ENCODE peak calls at places on chromosomes 11 and 22, in six cellular contexts. U, L, T, I, R and G are unnamed samples.

GRCh38 chr22:37185646-37186227 is 2.3 kb downstream of the C1QTNF6 start:
- DNase-seq in U (no peak), L (no peak), T (no peak), I (no peak), R (no peak), G (no peak)

GRCh38 chr11:897226-898159 is 13.1 kb downstream of the CHID1 start:
- DNase-seq in U (no peak), L (no peak), T (no peak), I (no peak), R (no peak), G (no peak)

GRCh38 chr11:18958221-18958910 is 19.2 kb upstream of the MRGPRX1 start:
- DNase-seq in U (no peak), L (no peak), T (no peak), I (no peak), R (no peak), G (no peak)

GRCh38 chr22:40401532-40401931 is 31.1 kb downstream of the SGSM3 start:
- DNase-seq in U (no peak), L (no peak), T (no peak), I (no peak), R (no peak), G (no peak)

GRCh38 chr11:108559340-108559739 is 34.2 kb downstream of the EXPH5 start:
- DNase-seq in U (no peak), L (no peak), T (no peak), I (no peak), R (no peak), G (no peak)

GRCh38 chr11:1877211-1878133 is 14.2 kb downstream of the PRR33 start:
- DNase-seq in U (peak; percentile 78), L (peak; percentile 84), T (no peak), I (no peak), R (no peak), G (no peak)

GRCh38 chr22:39999144-39999757 is 4.5 kb downstream of the FAM83F start:
- DNase-seq in U (no peak), L (no peak), T (peak; percentile 61), I (no peak), R (no peak), G (no peak)

GRCh38 chr11:7575841-7576451 is 62.1 kb downstream of the PPFIBP2 start:
- DNase-seq in U (peak; percentile 37), L (peak; percentile 40), T (peak; percentile 56), I (no peak), R (no peak), G (no peak)

GRCh38 chr11:13955971-13956421 is 6.5 kb upstream of the SPON1 start:
- DNase-seq in U (no peak), L (peak; percentile 48), T (peak; percentile 73), I (peak; percentile 75), R (peak; percentile 41), G (peak; percentile 56)

GRCh38 chr11:63610604-63611394 is 3.4 kb downstream of the PLAAT3 start:
- DNase-seq in U (no peak), L (no peak), T (no peak), I (no peak), R (no peak), G (no peak)

GRCh38 chr11:56380120-56380519 is 4.7 kb downstream of the OR8U1 start:
- DNase-seq in U (no peak), L (no peak), T (no peak), I (no peak), R (no peak), G (no peak)

GRCh38 chr11:44791546-44791945 is 64.8 kb downstream of the TSPAN18 start:
- DNase-seq in U (no peak), L (no peak), T (no peak), I (no peak), R (no peak), G (no peak)

GRCh38 chr11:17230867-17231851 is 23.4 kb upstream of the PIK3C2A start:
- DNase-seq in U (no peak), L (no peak), T (no peak), I (no peak), R (no peak), G (no peak)

GRCh38 chr22:44917372-44918165 is 92.2 kb downstream of the PHF21B start:
- DNase-seq in U (no peak), L (no peak), T (no peak), I (no peak), R (no peak), G (no peak)

GRCh38 chr22:22878211-22878570 is 9.4 kb upstream of the IGLL5 start:
- DNase-seq in U (no peak), L (no peak), T (no peak), I (no peak), R (no peak), G (no peak)

GRCh38 chr11:34080609-34081008 is 24.8 kb upstream of the NAT10 start:
- DNase-seq in U (no peak), L (no peak), T (no peak), I (no peak), R (no peak), G (no peak)

GRCh38 chr11:67732045-67732787 is 57.8 kb upstream of the ALDH3B2 start:
- DNase-seq in U (no peak), L (no peak), T (peak; percentile 56), I (no peak), R (no peak), G (no peak)

GRCh38 chr11:100876826-100877545 is 189.9 kb downstream of the ARHGAP42 start:
- DNase-seq in U (no peak), L (no peak), T (peak; percentile 27), I (no peak), R (no peak), G (peak; percentile 5)

GRCh38 chr11:124170801-124171586 is 12.2 kb upstream of the OR10D3 start:
- DNase-seq in U (no peak), L (no peak), T (no peak), I (no peak), R (no peak), G (no peak)

GRCh38 chr22:38732251-38732815 is 23.5 kb downstream of the SUN2 start:
- DNase-seq in U (no peak), L (peak; percentile 51), T (no peak), I (no peak), R (no peak), G (no peak)

GRCh38 chr11:36214976-36215687 is 74.1 kb downstream of the COMMD9 start:
- DNase-seq in U (no peak), L (no peak), T (no peak), I (no peak), R (no peak), G (no peak)

GRCh38 chr11:1875093-1875785 is 16.5 kb downstream of the PRR33 start:
- DNase-seq in U (peak; percentile 46), L (peak; percentile 56), T (no peak), I (no peak), R (no peak), G (no peak)

GRCh38 chr11:125069796-125070195 is 6.7 kb downstream of the SLC37A2 start:
- DNase-seq in U (no peak), L (no peak), T (no peak), I (no peak), R (no peak), G (no peak)

DNA sequence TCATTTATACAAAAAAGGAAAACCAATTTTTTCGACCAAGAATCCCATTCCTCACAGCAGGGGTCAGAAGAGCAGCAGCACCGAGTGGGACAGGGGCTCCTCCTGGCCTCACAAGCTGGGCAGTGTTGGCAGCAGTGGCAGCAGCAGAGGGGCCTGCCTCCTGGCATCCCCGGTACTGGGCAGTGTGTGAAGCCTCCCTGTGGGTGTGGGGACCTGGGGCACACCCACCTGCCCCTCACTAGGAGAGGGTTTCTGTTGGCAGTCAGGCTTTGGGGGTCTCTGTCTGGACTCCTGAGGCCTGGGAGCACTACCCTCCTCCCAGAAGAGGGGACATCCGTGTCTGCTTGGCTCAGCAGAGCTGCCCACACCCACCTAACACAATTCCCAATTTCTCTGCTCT is 67.8 kb downstream of the NECTIN1 start:
- DNase-seq in U (no peak), L (no peak), T (no peak), I (no peak), R (no peak), G (no peak)
- H3K9me3 ChIP-seq in U (no peaks in the 10 kb centered on the region), L (no peaks in the 10 kb centered on the region), T (no peaks in the 10 kb centered on the region), I (no peaks in the 10 kb centered on the region), R (no peaks in the 10 kb centered on the region), G (no peaks in the 10 kb centered on the region)

DNA sequence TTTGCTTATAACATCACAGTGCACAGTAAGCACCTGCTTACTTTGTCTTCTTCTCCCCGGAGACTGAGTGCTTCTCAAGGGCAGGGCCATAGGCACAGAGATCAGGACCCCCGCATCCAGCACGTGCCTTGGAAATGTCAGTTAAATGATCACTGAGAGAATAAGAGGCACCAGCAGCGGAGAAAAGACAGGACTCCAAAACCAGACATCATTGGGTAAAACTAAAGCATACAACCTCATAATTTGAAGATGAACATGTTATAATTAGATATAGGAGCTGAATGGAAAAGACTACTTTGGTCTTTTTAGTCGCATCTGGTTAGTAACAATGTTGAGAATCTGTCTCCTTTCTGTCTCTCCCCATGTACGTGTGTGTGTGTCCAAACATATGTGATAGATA is 1279.9 kb downstream of the LRRC4C start:
- DNase-seq in U (no peak), L (no peak), T (no peak), I (no peak), R (no peak), G (no peak)
- H3K9me3 ChIP-seq in U (no peaks in the 10 kb centered on the region), L (no peaks in the 10 kb centered on the region), T (no peaks in the 10 kb centered on the region), I (peaks cover 9% of the 10 kb centered on the region), R (no peaks in the 10 kb centered on the region), G (no peaks in the 10 kb centered on the region)

GRCh38 chr22:49395617-49396016 is 432.1 kb downstream of the BRD1 start:
- DNase-seq in U (no peak), L (no peak), T (no peak), I (no peak), R (no peak), G (no peak)
- H3K9me3 ChIP-seq in U (no peaks in the 10 kb centered on the region), L (peaks cover 5% of the 10 kb centered on the region), T (no peaks in the 10 kb centered on the region), I (no peaks in the 10 kb centered on the region), R (peaks cover 38% of the 10 kb centered on the region), G (peaks cover 6% of the 10 kb centered on the region)

DNA sequence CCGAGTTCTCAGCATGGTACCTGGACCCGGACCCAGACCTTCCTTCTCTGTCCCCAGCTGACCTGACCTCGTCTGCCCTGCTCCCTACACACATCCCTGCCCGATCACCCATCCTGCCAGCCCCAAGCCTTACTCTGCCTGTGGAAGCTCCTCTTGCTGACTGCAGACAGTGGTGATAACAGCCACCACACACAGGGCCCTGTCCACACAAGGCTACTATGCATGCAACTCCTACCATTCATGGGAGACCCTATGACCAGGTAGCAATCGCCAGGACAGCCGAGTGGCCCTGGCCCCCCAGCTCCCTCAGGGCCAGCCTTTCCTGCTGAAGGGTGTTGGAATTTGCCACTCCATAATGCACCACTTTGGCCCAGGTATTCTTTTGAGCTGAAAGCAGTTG is 233.6 kb downstream of the BRD1 start:
- DNase-seq in U (no peak), L (no peak), T (no peak), I (no peak), R (no peak), G (no peak)
- H3K9me3 ChIP-seq in U (no peaks in the 10 kb centered on the region), L (no peaks in the 10 kb centered on the region), T (no peaks in the 10 kb centered on the region), I (no peaks in the 10 kb centered on the region), R (peaks cover 20% of the 10 kb centered on the region), G (no peaks in the 10 kb centered on the region)

GRCh38 chr11:23767576-23767975 is 729.3 kb upstream of the LUZP2 start:
- DNase-seq in U (no peak), L (no peak), T (no peak), I (no peak), R (no peak), G (no peak)
- H3K9me3 ChIP-seq in U (no peaks in the 10 kb centered on the region), L (peaks cover 5% of the 10 kb centered on the region), T (no peaks in the 10 kb centered on the region), I (peaks cover 20% of the 10 kb centered on the region), R (no peaks in the 10 kb centered on the region), G (no peaks in the 10 kb centered on the region)

GRCh38 chr11:61955416-61956135 is 5.4 kb downstream of the BEST1 start:
- DNase-seq in U (no peak), L (peak; percentile 52), T (no peak), I (no peak), R (no peak), G (peak; percentile 9)
- H3K9me3 ChIP-seq in U (no peaks in the 10 kb centered on the region), L (no peaks in the 10 kb centered on the region), T (no peaks in the 10 kb centered on the region), I (no peaks in the 10 kb centered on the region), R (no peaks in the 10 kb centered on the region), G (no peaks in the 10 kb centered on the region)

GRCh38 chr11:95944623-95945022 is 20.7 kb upstream of the MTMR2 start:
- DNase-seq in U (no peak), L (no peak), T (no peak), I (no peak), R (no peak), G (no peak)
- H3K9me3 ChIP-seq in U (no peaks in the 10 kb centered on the region), L (peaks cover 6% of the 10 kb centered on the region), T (peaks cover 6% of the 10 kb centered on the region), I (peaks cover 10% of the 10 kb centered on the region), R (peaks cover 3% of the 10 kb centered on the region), G (no peaks in the 10 kb centered on the region)